ENCODE peak calls at places on chromosome 16, in nine cellular contexts. M, H, Z, E, F, C, S, K and Y are unnamed samples.
A peak's percentile ranks its signal among the peaks of the same experiment; 100 is the strongest.

GRCh38 chr16:68377221-68377620 is 66.4 kb downstream of the PRMT7 start:
- DNase-seq in K (no peak), C (no peak), M (no peak), H (no peak), E (no peak), S (no peak), F (no peak), Z (no peak), Y (no peak)

GRCh38 chr16:27761816-27762215 is 211.9 kb downstream of the KATNIP start:
- DNase-seq in H (no peak), C (peak; percentile 2), F (no peak), E (no peak), S (no peak), Z (no peak), K (no peak), M (no peak), Y (no peak)

GRCh38 chr16:85940214-85940613 is 41.3 kb downstream of the IRF8 start:
- DNase-seq in F (no peak), Z (no peak), C (no peak), H (no peak), M (no peak), K (no peak), S (no peak), E (no peak), Y (no peak)

GRCh38 chr16:50261707-50262235 is 4.6 kb upstream of the ADCY7 start:
- DNase-seq in H (no peak), M (no peak), Z (no peak), F (no peak), C (peak; percentile 27), E (no peak), K (no peak), S (no peak), Y (no peak)

GRCh38 chr16:88456356-88457292 is 3.5 kb downstream of the ZFPM1 start:
- DNase-seq in F (no peak), K (no peak), C (no peak), M (no peak), H (no peak), Z (no peak), S (no peak), E (no peak), Y (peak; percentile 49)

GRCh38 chr16:12675852-12676251 is 127.8 kb downstream of the CPPED1 start:
- DNase-seq in M (no peak), K (no peak), F (no peak), Z (no peak), S (no peak), C (no peak), E (no peak), H (no peak), Y (no peak)

GRCh38 chr16:87317766-87318121 is 552 bp upstream of the C16orf95 start:
- DNase-seq in H (peak; percentile 57), E (peak; percentile 56), S (no peak), M (peak; percentile 73), Z (no peak), K (peak; percentile 31), C (peak; percentile 78), F (no peak), Y (peak; percentile 63)

GRCh38 chr16:10856042-10856441 is 21.0 kb upstream of the CIITA start:
- DNase-seq in K (no peak), Z (no peak), C (no peak), H (no peak), M (no peak), F (no peak), E (no peak), S (no peak), Y (no peak)

GRCh38 chr16:85312642-85313540 is 200.6 kb upstream of the CIBAR2 start:
- DNase-seq in K (no peak), M (no peak), S (no peak), E (no peak), H (no peak), Z (no peak), C (no peak), F (peak; percentile 57), Y (peak; percentile 16)

GRCh38 chr16:85202631-85203461 is 90.6 kb upstream of the CIBAR2 start:
- DNase-seq in C (peak; percentile 67), H (peak; percentile 88), K (no peak), S (no peak), Z (peak; percentile 81), E (no peak), F (peak; percentile 83), M (peak; percentile 83), Y (no peak)

GRCh38 chr16:1713933-1714332 is 7.9 kb downstream of the MAPK8IP3 start:
- DNase-seq in S (no peak), K (no peak), C (no peak), E (no peak), M (no peak), H (no peak), F (no peak), Z (peak; percentile 21), Y (peak; percentile 65)

GRCh38 chr16:55301385-55302008 is 22.5 kb upstream of the IRX6 start:
- DNase-seq in F (no peak), E (no peak), H (no peak), M (no peak), C (no peak), Z (no peak), S (no peak), K (no peak), Y (no peak)

GRCh38 chr16:67525176-67525860 is 3.3 kb upstream of the RIPOR1 start:
- DNase-seq in M (no peak), Z (no peak), K (no peak), H (no peak), C (no peak), S (no peak), F (no peak), E (no peak), Y (no peak)

GRCh38 chr16:85556456-85557082 is 56.6 kb upstream of the GSE1 start:
- DNase-seq in K (peak; percentile 29), M (no peak), C (peak; percentile 79), S (no peak), H (peak; percentile 60), E (peak; percentile 78), F (peak; percentile 71), Z (peak; percentile 64), Y (peak; percentile 69)

GRCh38 chr16:81321039-81321438 is 6.3 kb downstream of the GAN start:
- DNase-seq in Z (no peak), K (no peak), C (no peak), F (no peak), M (no peak), S (no peak), H (no peak), E (no peak), Y (no peak)

GRCh38 chr16:19382084-19382801 is 35.4 kb upstream of the TMC5 start:
- DNase-seq in E (no peak), F (no peak), M (no peak), H (no peak), K (no peak), Z (no peak), C (no peak), S (no peak), Y (peak; percentile 8)

GRCh38 chr16:84054916-84055315 is 12.3 kb upstream of the SLC38A8 start:
- DNase-seq in S (no peak), E (no peak), Z (peak; percentile 68), K (no peak), H (no peak), M (no peak), C (no peak), F (peak; percentile 71), Y (no peak)

GRCh38 chr16:30894540-30895368 is 877 bp upstream of the BCL7C start:
- DNase-seq in Z (no peak), F (no peak), S (no peak), M (no peak), K (peak; percentile 12), E (no peak), H (no peak), C (no peak), Y (no peak)

GRCh38 chr16:30557397-30557949 is 701 bp downstream of the ZNF764 start:
- DNase-seq in C (no peak), Z (no peak), H (peak; percentile 23), E (peak; percentile 22), S (no peak), F (peak; percentile 27), K (no peak), M (no peak), Y (peak; percentile 39)

GRCh38 chr16:49150341-49150740 is 131.3 kb downstream of the CBLN1 start:
- DNase-seq in K (no peak), Z (no peak), M (no peak), F (no peak), C (no peak), E (no peak), S (no peak), H (no peak), Y (peak; percentile 98)

GRCh38 chr16:77882359-77882758 is 94.0 kb downstream of the VAT1L start:
- DNase-seq in K (no peak), F (no peak), M (no peak), H (no peak), C (no peak), E (no peak), Z (no peak), S (no peak), Y (no peak)

GRCh38 chr16:14562691-14563491 is 67.2 kb downstream of the PARN start:
- DNase-seq in F (peak; percentile 55), S (no peak), C (peak; percentile 55), E (no peak), Z (no peak), H (peak; percentile 33), M (peak; percentile 56), K (no peak), Y (no peak)

GRCh38 chr16:85685251-85685650 is 3.5 kb downstream of the GINS2 start:
- DNase-seq in H (no peak), K (no peak), M (no peak), S (no peak), E (no peak), C (no peak), F (no peak), Z (no peak), Y (peak; percentile 89)

GRCh38 chr16:53056528-53056881 is 1.7 kb downstream of the CHD9 start:
- DNase-seq in C (no peak), F (no peak), H (no peak), M (no peak), S (no peak), Z (no peak), E (no peak), K (peak; percentile 52), Y (peak; percentile 52)

GRCh38 chr16:23469814-23470213 is 16.8 kb upstream of the COG7 start:
- DNase-seq in E (no peak), K (peak; percentile 81), F (no peak), H (no peak), S (no peak), M (no peak), C (no peak), Z (peak; percentile 42), Y (no peak)

GRCh38 chr16:11329080-11329491 is 16.2 kb upstream of the RMI2 start:
- DNase-seq in K (peak; percentile 19), C (no peak), H (no peak), F (peak; percentile 56), S (no peak), Z (peak; percentile 69), M (no peak), E (no peak), Y (peak; percentile 80)

GRCh38 chr16:54587176-54587515 is 300.6 kb upstream of the IRX3 start:
- DNase-seq in F (no peak), Z (no peak), C (no peak), M (no peak), H (no peak), K (no peak), S (no peak), E (no peak), Y (no peak)

GRCh38 chr16:28311913-28312312 is 19.6 kb downstream of the SBK1 start:
- DNase-seq in C (no peak), S (no peak), H (no peak), F (no peak), E (no peak), K (no peak), Z (no peak), M (no peak), Y (no peak)

GRCh38 chr16:28496844-28497243 is 2.4 kb downstream of the APOBR start:
- DNase-seq in S (no peak), C (no peak), Z (no peak), K (no peak), H (no peak), F (no peak), E (no peak), M (no peak), Y (no peak)